ENCODE peak calls at places on chromosome 9, in ten cellular contexts. A is skeletal muscle cell; G is RWPE2; Z is CD8-positive, alpha-beta memory T cell; Q is lower leg skin; N is neuronal stem cell; B is body of pancreas; O is colonic mucosa; Y is CD4-positive, CD25-positive, alpha-beta regulatory T cell; E is mesendoderm. V is an unnamed sample.

GRCh38 chr9:121930970-121931369 is 162.1 kb downstream of the TTLL11 start:
- DNase-seq in A (no peak), G (no peak), Z (no peak), Q (no peak), N (no peak), B (no peak), O (no peak), Y (no peak), E (no peak), V (no peak)

GRCh38 chr9:114261026-114261425 is 61.9 kb upstream of the ORM1 start:
- DNase-seq in A (no peak), G (no peak), Z (no peak), Q (no peak), N (no peak), B (no peak), O (no peak), Y (no peak), E (peak; percentile 62), V (no peak)

GRCh38 chr9:137951107-137951506 is 73.5 kb downstream of the CACNA1B start:
- DNase-seq in A (no peak), G (no peak), Z (no peak), Q (no peak), N (no peak), B (no peak), O (no peak), Y (no peak), E (no peak), V (no peak)

GRCh38 chr9:134585746-134586706 is 55.6 kb upstream of the COL5A1 start:
- DNase-seq in A (peak; percentile 49), G (peak; percentile 65), Z (no peak), Q (no peak), N (no peak), B (no peak), O (peak; percentile 2), Y (no peak), E (peak; percentile 71), V (no peak)

GRCh38 chr9:35645736-35646582 is 4.8 kb downstream of the SIT1 start:
- DNase-seq in A (no peak), G (peak; percentile 75), Z (no peak), Q (no peak), N (no peak), B (peak; percentile 56), O (peak; percentile 59), Y (peak; percentile 62), E (peak; percentile 92), V (no peak)

GRCh38 chr9:6715755-6716643 is 41.8 kb upstream of the KDM4C start:
- DNase-seq in A (no peak), G (peak; percentile 66), Z (peak; percentile 80), Q (peak; percentile 17), N (no peak), B (peak; percentile 87), O (peak; percentile 82), Y (peak; percentile 86), E (no peak), V (peak; percentile 60)

GRCh38 chr9:116002624-116003023 is 151.0 kb upstream of the PAPPA start:
- DNase-seq in A (no peak), G (peak; percentile 57), Z (no peak), Q (no peak), N (no peak), B (no peak), O (no peak), Y (no peak), E (no peak), V (no peak)

GRCh38 chr9:36832232-36832795 is 201.8 kb downstream of the PAX5 start:
- DNase-seq in A (no peak), G (peak; percentile 29), Z (no peak), Q (no peak), N (no peak), B (no peak), O (no peak), Y (no peak), E (no peak), V (no peak)

GRCh38 chr9:137464291-137464999 is 5.3 kb upstream of the NSMF start:
- DNase-seq in A (no peak), G (peak; percentile 68), Z (peak; percentile 48), Q (no peak), N (no peak), B (no peak), O (no peak), Y (no peak), E (no peak), V (no peak)

DNA sequence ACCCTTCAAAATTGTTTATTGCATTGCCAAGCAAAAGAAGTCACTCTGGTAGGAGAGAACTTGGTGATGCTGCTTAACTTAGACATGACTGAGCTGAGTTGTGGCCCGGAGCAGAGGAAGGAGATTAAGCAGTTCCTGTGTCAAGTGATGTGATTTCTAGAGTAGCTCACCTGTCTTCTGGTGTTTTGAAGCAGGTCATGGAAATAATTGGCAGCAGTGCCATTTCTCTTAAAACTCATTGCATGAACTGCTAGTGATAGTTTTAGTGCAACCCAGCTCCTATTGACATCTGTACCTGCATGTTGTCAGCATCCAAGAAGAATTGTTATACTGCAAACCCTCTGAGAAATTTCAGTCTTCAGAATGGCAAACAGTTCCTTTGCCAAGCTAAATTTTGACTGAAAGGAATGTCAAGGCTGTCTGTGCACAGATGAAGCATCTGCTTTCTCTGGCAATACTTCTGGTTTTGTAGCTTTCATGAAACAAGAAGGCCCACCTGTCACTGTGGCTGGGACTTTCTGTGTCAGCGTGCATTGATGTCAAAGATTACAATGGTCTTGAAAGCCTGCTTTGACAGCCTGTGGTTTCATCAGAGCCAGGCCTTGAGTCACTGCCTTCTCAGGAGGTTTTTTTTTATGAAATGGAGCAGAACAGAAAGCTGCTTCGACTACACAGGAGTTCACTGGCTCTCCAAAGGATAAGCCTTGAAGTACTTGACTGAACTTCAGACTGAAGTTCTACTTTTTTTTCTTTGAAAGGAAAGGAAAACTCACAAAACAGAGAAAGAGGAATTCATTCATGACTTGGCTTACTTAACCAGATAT is 90.6 kb downstream of the RALGPS1 start:
- DNase-seq in A (peak; percentile 34), G (no peak), Z (peak; percentile 84), Q (no peak), N (no peak), B (no peak), O (no peak), Y (peak; percentile 74), E (no peak), V (peak; percentile 32)
- H3K4me3 ChIP-seq in A (no peak overlapping the region), G (no peak overlapping the region), Z (no peak overlapping the region), Q (no peak overlapping the region), N (no peak overlapping the region), B (no peak overlapping the region), O (no peak overlapping the region), Y (peak overlapping the region; percentile 59), E (no peak overlapping the region), V (no peak overlapping the region)

GRCh38 chr9:129885670-129886106 is 50.4 kb downstream of the USP20 start:
- DNase-seq in A (peak; percentile 68), G (peak; percentile 94), Z (peak; percentile 91), Q (peak; percentile 91), N (peak; percentile 77), B (peak; percentile 92), O (peak; percentile 97), Y (peak; percentile 93), E (peak; percentile 91), V (peak; percentile 81)

GRCh38 chr9:129888085-129888808 is 53.0 kb downstream of the USP20 start:
- DNase-seq in A (no peak), G (no peak), Z (peak; percentile 98), Q (no peak), N (no peak), B (no peak), O (peak; percentile 51), Y (peak; percentile 99), E (no peak), V (peak; percentile 86)

GRCh38 chr9:129886226-129887174 is 51.2 kb downstream of the USP20 start:
- DNase-seq in A (no peak), G (no peak), Z (peak; percentile 87), Q (no peak), N (no peak), B (no peak), O (no peak), Y (peak; percentile 84), E (no peak), V (peak; percentile 68)

GRCh38 chr9:129888809-129889460 is 53.7 kb downstream of the USP20 start:
- DNase-seq in A (no peak), G (no peak), Z (peak; percentile 78), Q (no peak), N (no peak), B (no peak), O (no peak), Y (no peak), E (no peak), V (peak; percentile 31)

GRCh38 chr9:129887210-129888084 is 52.2 kb downstream of the USP20 start:
- DNase-seq in A (peak; percentile 27), G (no peak), Z (peak; percentile 85), Q (no peak), N (no peak), B (no peak), O (no peak), Y (peak; percentile 82), E (no peak), V (peak; percentile 72)
- H3K4me3 ChIP-seq in A (no peak overlapping the region), G (no peak overlapping the region), Z (peak overlapping the region; percentile 73), Q (no peak overlapping the region), N (no peak overlapping the region), B (no peak overlapping the region), O (no peak overlapping the region), Y (peak overlapping the region; percentile 87), E (no peak overlapping the region), V (peak overlapping the region; percentile 46)

DNA sequence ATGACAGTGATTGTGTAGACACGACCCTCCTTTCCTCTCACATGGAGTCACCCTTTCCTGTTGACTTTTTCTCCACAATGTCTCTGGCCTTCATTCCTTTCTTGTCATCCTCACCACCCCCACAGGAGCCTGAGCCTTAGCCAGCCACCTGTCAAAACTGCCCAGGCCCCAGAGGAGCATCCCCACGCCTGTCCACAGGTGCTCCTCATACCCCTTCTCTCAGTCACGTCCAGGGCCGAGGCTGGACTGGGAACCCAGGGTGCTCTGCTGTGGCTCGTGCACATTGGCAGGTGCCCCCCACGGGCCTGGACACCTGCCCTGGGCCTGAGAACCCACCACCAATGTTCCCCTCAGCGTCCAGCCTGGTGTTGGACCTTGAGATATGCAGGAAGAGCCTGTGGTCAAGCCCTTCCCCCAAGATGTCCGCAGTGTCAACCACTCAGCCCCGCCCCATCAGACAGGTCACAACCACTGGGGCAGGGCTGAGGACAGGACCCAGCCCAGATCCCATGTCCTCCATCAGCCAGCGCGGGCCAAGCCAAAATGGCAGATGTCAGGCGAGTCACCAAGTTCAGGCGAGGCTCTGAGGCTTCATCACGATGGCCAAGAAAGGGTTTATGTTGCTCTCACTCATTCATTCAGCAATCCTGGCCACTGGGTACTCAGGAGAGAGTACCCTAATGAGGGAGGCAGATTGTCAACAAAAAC is 65.8 kb upstream of the STXBP1 start:
- DNase-seq in A (no peak), G (no peak), Z (no peak), Q (no peak), N (no peak), B (no peak), O (no peak), Y (no peak), E (no peak), V (no peak)
- H3K4me3 ChIP-seq in A (no peak overlapping the region), G (no peak overlapping the region), Z (no peak overlapping the region), Q (no peak overlapping the region), N (no peak overlapping the region), B (no peak overlapping the region), O (no peak overlapping the region), Y (no peak overlapping the region), E (no peak overlapping the region), V (no peak overlapping the region)

DNA sequence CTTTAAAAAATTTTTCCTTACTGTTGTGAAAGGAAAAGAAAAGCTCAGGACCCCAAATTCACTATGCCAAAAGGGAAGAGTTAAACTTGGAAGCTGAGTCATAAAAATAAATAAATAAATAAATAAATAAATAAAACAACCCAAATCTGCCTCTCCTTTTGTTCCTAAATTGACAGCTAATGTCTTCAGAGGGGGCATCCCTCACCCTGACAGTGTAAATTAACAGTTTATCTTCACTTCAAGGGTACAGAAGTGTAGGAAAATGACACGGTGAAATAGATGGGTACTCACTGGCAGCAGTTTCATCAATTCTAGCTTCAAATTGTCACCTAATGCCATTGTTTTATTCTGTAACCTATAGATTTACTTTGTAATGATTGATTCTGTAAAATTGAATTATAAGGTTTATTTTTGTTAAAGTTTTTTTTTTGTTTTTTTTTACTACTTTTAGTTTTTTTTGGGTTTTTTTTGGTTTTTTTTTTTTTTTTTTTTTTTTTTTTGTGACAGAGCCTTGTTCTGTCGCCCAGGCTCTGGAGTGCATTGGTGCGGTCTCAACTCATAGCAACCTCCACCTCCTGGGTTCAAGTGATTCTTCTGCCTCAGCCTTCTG is 18.5 kb upstream of the ANXA1 start:
- DNase-seq in A (no peak), G (no peak), Z (no peak), Q (no peak), N (no peak), B (no peak), O (no peak), Y (no peak), E (no peak), V (no peak)
- H3K4me3 ChIP-seq in A (peak overlapping the region; percentile 43), G (no peak overlapping the region), Z (peak overlapping the region; percentile 70), Q (no peak overlapping the region), N (no peak overlapping the region), B (no peak overlapping the region), O (no peak overlapping the region), Y (peak overlapping the region; percentile 93), E (no peak overlapping the region), V (peak overlapping the region; percentile 53)